ENCODE peak calls at places on chromosomes 7 and 10, in nine cellular contexts. O is anterior cingulate cortex; P is NCI-H2029; R is stimulated activated CD8-positive, alpha-beta memory T cell treated with anti-CD3 and anti-CD28 coated beads, Interleukin-12 subunit alpha, Interleukin-12 subunit beta, amount 100 ng/mL, for 1 hour; W is caudate nucleus; G is EH; N is DMS79 treated with DMSO at 0.1 percent for 48 hours; B is stimulated activated naive CD4-positive, alpha-beta T cell treated with Interleukin-2 at 50 U/mL for 16 hours; K is DMS153. J is an unnamed sample.

GRCh38 chr7:99394188-99394502 is 14.3 kb downstream of the PDAP1 start:
- DNase-seq in O (no peak), P (no peak), R (no peak), W (no peak), G (no peak), N (no peak), B (no peak), K (no peak), J (no peak)

GRCh38 chr7:43647772-43648643 is 65.1 kb downstream of the STK17A start:
- DNase-seq in O (peak; percentile 81), P (peak; percentile 95), R (no peak), W (peak; percentile 30), G (peak; percentile 100), N (peak; percentile 98), B (peak; percentile 37), K (peak; percentile 96), J (no peak)

GRCh38 chr7:24665564-24666294 is 91.5 kb downstream of the GSDME start:
- DNase-seq in O (no peak), P (peak; percentile 7), R (peak; percentile 17), W (no peak), G (peak; percentile 62), N (peak; percentile 49), B (peak; percentile 7), K (peak; percentile 35), J (peak; percentile 38)

GRCh38 chr10:31758495-31758894 is 170.1 kb downstream of the ARHGAP12 start:
- DNase-seq in O (no peak), P (no peak), R (no peak), W (no peak), G (peak; percentile 68), N (no peak), B (no peak), K (no peak), J (no peak)

GRCh38 chr10:125231116-125231812 is 70.9 kb upstream of the CTBP2 start:
- DNase-seq in O (no peak), P (no peak), R (no peak), W (no peak), G (peak; percentile 98), N (no peak), B (no peak), K (no peak), J (no peak)

GRCh38 chr10:104284783-104285182 is 15.8 kb downstream of the GSTO2 start:
- DNase-seq in O (no peak), P (no peak), R (no peak), W (no peak), G (no peak), N (no peak), B (no peak), K (no peak), J (no peak)

GRCh38 chr7:35257251-35258124 is 3.6 kb upstream of the TBX20 start:
- DNase-seq in O (no peak), P (no peak), R (no peak), W (no peak), G (no peak), N (no peak), B (no peak), K (no peak), J (no peak)

GRCh38 chr10:102493771-102494170 is 8.7 kb downstream of the ACTR1A start:
- DNase-seq in O (no peak), P (no peak), R (no peak), W (no peak), G (no peak), N (no peak), B (no peak), K (no peak), J (no peak)

GRCh38 chr7:158125091-158125490 is 462.5 kb downstream of the PTPRN2 start:
- DNase-seq in O (no peak), P (no peak), R (no peak), W (no peak), G (no peak), N (no peak), B (no peak), K (no peak), J (no peak)